ENCODE peak calls at places on chromosomes 6 and 20, in four cellular contexts. O, K, D and H are unnamed samples.
A peak's percentile ranks its signal among the peaks of the same experiment; 100 is the strongest.

GRCh38 chr6:39599341-39599740 is 125.9 kb downstream of the KIF6 start:
- DNase-seq in O (no peak), D (peak; percentile 19), K (no peak), H (no peak)

GRCh38 chr20:22719250-22719649 is 134.9 kb upstream of the FOXA2 start:
- DNase-seq in D (no peak), O (no peak), K (no peak), H (no peak)

GRCh38 chr20:22999756-23000155 is 35.4 kb upstream of the SSTR4 start:
- DNase-seq in D (no peak), O (peak; percentile 13), K (no peak), H (no peak)

GRCh38 chr6:108117427-108118358 is 43.2 kb upstream of the OSTM1 start:
- DNase-seq in D (no peak), O (peak; percentile 21), K (no peak), H (no peak)

GRCh38 chr20:16518068-16518783 is 55.0 kb downstream of the KIF16B start:
- DNase-seq in K (no peak), D (no peak), O (peak; percentile 42), H (peak; percentile 5)

GRCh38 chr6:125598422-125598821 is 151.0 kb upstream of the HEY2 start:
- DNase-seq in D (no peak), K (no peak), O (peak; percentile 76), H (no peak)

GRCh38 chr20:31440012-31440659 is at the start of gene DEFB123:
- DNase-seq in D (no peak), K (no peak), O (no peak), H (no peak)

GRCh38 chr6:75775219-75775618 is 26.2 kb downstream of the MYO6 start:
- DNase-seq in O (peak; percentile 19), D (no peak), K (peak; percentile 39), H (no peak)

GRCh38 chr6:2810092-2810671 is 31.5 kb downstream of the SERPINB1 start:
- DNase-seq in D (no peak), O (peak; percentile 17), K (no peak), H (no peak)

GRCh38 chr6:132122871-132123270 is 171.7 kb upstream of the CCN2 start:
- DNase-seq in D (no peak), O (peak; percentile 100), K (peak; percentile 94), H (no peak)

GRCh38 chr20:21767739-21768223 is 62.3 kb downstream of the PAX1 start:
- DNase-seq in O (no peak), D (no peak), K (no peak), H (no peak)

GRCh38 chr6:129748212-129748900 is 38.4 kb upstream of the ARHGAP18 start:
- DNase-seq in K (no peak), D (no peak), O (peak; percentile 61), H (peak; percentile 39)

GRCh38 chr6:82183642-82184282 is 63.8 kb downstream of the IBTK start:
- DNase-seq in O (no peak), D (no peak), K (no peak), H (no peak)

GRCh38 chr6:41167173-41167963 is 4.5 kb upstream of the TREM2 start:
- DNase-seq in D (peak; percentile 10), K (no peak), O (peak; percentile 19), H (no peak)

GRCh38 chr6:117440558-117441525 is 15.1 kb upstream of the ROS1 start:
- DNase-seq in O (peak; percentile 93), K (no peak), D (peak; percentile 98), H (peak; percentile 49)

GRCh38 chr6:71197267-71197666 is 91.3 kb upstream of the OGFRL1 start:
- DNase-seq in O (peak; percentile 49), D (no peak), K (peak; percentile 92), H (no peak)

GRCh38 chr20:3614509-3614908 is 48.7 kb downstream of the GFRA4 start:
- DNase-seq in D (no peak), O (peak; percentile 56), K (no peak), H (no peak)

GRCh38 chr6:87472525-87473418 is at the start of gene SLC35A1:
- DNase-seq in D (peak; percentile 42), K (peak; percentile 24), O (peak; percentile 73), H (peak; percentile 14)

GRCh38 chr20:49323622-49324238 is 45.9 kb upstream of the ZNFX1 start:
- DNase-seq in K (no peak), D (peak; percentile 44), O (peak; percentile 74), H (peak; percentile 19)

GRCh38 chr6:157045831-157046454 is 268.8 kb downstream of the ARID1B start:
- DNase-seq in D (peak; percentile 53), O (peak; percentile 82), K (no peak), H (no peak)

GRCh38 chr20:48603819-48604405 is 223.9 kb downstream of the PREX1 start:
- DNase-seq in O (no peak), D (no peak), K (no peak), H (no peak)

GRCh38 chr6:167827588-167828324 is 1.0 kb downstream of the AFDN start:
- DNase-seq in K (no peak), D (no peak), O (peak; percentile 18), H (no peak)

GRCh38 chr6:31479933-31480535 is 17.9 kb upstream of the MICB start:
- DNase-seq in D (no peak), K (no peak), O (no peak), H (no peak)

GRCh38 chr6:69693749-69694148 is 103.1 kb downstream of the LMBRD1 start:
- DNase-seq in K (no peak), O (peak; percentile 41), D (no peak), H (no peak)

GRCh38 chr6:46042355-46042999 is 26.8 kb upstream of the CLIC5 start:
- DNase-seq in O (peak; percentile 11), D (peak; percentile 32), K (no peak), H (peak; percentile 10)

GRCh38 chr6:25007269-25007699 is 71.5 kb upstream of the RIPOR2 start:
- DNase-seq in O (no peak), K (no peak), D (no peak), H (no peak)

GRCh38 chr6:111870054-111870750 is 3.0 kb downstream of the FYN start:
- DNase-seq in K (no peak), O (no peak), D (no peak), H (no peak)
- TF ChIP-seq CTCF in K (no peak), O (no peak), D (no peak), H (no peak)

DNA sequence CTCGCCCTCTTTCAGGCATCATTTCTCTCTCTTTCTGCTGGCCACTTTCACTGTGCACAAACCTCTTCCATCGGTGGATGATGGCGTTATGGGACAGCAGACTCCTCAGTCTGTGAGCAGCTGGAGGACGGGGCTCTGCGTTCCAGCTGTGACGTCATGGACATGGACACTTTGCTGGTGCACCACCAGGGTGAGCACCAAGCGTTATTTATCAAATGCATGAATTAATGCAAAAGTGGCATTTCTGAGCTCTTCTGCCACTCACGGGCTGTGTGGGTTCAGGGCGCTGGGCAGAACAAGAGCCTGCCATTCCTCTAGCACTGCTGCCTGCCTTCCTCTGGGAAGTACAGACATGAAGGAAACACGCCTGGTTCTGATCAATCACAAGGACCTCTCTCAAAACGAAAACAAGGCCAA is 82.9 kb upstream of the MPC1 start:
- DNase-seq in D (peak; percentile 12), O (peak; percentile 32), K (no peak), H (no peak)
- TF ChIP-seq CTCF in D (peak; percentile 33), O (peak; percentile 13), K (peak; percentile 32), H (no peak)

DNA sequence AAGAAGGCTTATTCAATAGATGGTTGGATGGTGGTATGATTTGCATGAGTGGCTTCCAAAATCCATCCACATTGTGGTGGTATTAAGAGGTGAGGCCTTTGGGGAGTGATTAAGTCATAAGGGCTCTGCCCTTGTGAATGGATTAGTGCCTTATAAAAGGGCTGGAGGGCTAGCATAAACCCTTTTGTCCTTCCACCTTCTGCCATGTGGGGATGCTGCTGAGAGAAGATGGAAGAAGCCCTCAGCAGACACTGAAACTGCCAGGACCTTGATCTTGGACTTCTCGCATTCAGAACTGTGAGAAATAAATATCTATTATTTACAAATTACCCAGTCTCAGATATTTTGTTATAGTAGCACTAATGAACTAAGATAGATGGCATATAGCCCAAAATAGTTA is 27.8 kb upstream of the SRPK1 start:
- DNase-seq in K (no peak), D (no peak), O (peak; percentile 12), H (no peak)
- TF ChIP-seq CTCF in K (peak; percentile 44), D (peak; percentile 16), O (no peak), H (peak; percentile 33)

GRCh38 chr20:57079016-57080005 is 187.1 kb downstream of the BMP7 start:
- DNase-seq in O (no peak), K (no peak), D (no peak), H (no peak)

GRCh38 chr20:57078101-57078500 is 188.3 kb downstream of the BMP7 start:
- DNase-seq in K (no peak), D (no peak), O (no peak), H (no peak)

GRCh38 chr20:57082546-57082945 is 183.9 kb downstream of the BMP7 start:
- DNase-seq in O (no peak), K (no peak), D (no peak), H (no peak)

GRCh38 chr20:57083072-57083471 is 183.4 kb downstream of the BMP7 start:
- DNase-seq in K (no peak), D (no peak), O (no peak), H (no peak)

DNA sequence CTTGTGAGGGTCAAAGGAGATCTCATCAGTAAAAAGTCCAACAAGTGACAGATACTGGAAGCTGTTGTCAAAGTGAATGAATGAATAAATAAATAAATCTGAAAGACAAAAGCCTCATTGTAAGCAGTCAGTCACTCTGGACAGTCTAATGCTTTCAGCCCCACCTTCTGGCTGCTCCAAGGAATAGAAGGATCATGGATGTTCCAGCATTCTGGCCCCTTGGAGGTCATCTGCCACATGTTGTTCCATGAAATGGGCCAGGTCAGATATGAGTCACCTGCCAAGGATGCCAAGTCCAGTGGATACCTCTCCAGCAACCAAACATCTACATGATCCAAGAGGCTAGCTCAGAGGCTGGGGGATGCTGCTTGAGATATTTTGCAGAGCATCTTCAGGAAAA is 185.6 kb downstream of the BMP7 start:
- DNase-seq in O (no peak), K (no peak), D (peak; percentile 42), H (no peak)
- TF ChIP-seq CTCF in O (no peak), K (no peak), D (peak; percentile 42), H (no peak)

GRCh38 chr6:139230421-139230840 is 61.4 kb downstream of the TXLNB start:
- DNase-seq in O (peak; percentile 46), D (no peak), K (no peak), H (no peak)
- TF ChIP-seq CTCF in O (peak; percentile 25), D (no peak), K (peak; percentile 16), H (no peak)